ENCODE peak calls at places on chromosomes 11 and 22, in six cellular contexts. J is aorta, E is right cardiac atrium, Z is heart right ventricle, Q is fibroblast of lung, O is IMR-90. D is an unnamed sample.

GRCh38 chr11:27672836-27673464 is 27.3 kb downstream of the BDNF start:
- DNase-seq in J (no peak), Q (peak), O (peak), E (no peak), Z (no peak), D (no peak)

GRCh38 chr11:65535102-65535501 is 10.2 kb downstream of the SCYL1 start:
- DNase-seq in O (no peak), J (no peak), Q (no peak), E (no peak), Z (no peak), D (no peak)

GRCh38 chr11:94583213-94583884 is 16.2 kb downstream of the PIWIL4 start:
- DNase-seq in E (no peak), Q (no peak), J (no peak), O (no peak), Z (no peak), D (no peak)

GRCh38 chr22:33451851-33452469 is 393.8 kb upstream of the SYN3 start:
- DNase-seq in J (no peak), Z (no peak), O (peak), E (no peak), Q (no peak), D (no peak)

GRCh38 chr22:40451230-40451629 is 80.8 kb downstream of the SGSM3 start:
- DNase-seq in O (no peak), E (no peak), Q (no peak), J (no peak), Z (no peak), D (no peak)

GRCh38 chr11:73431431-73431830 is 55.2 kb downstream of the RELT start:
- DNase-seq in Z (no peak), Q (no peak), E (no peak), O (peak), J (no peak), D (no peak)

GRCh38 chr11:65109231-65110198 is 2.2 kb upstream of the TM7SF2 start:
- DNase-seq in E (peak), J (no peak), Z (no peak), O (no peak), Q (no peak), D (no peak)

GRCh38 chr11:59216654-59217640 is 4.2 kb upstream of the MPEG1 start:
- DNase-seq in O (peak), Z (peak), E (no peak), J (no peak), Q (peak), D (peak)

GRCh38 chr22:20444325-20444724 is 6.7 kb upstream of the SCARF2 start:
- DNase-seq in E (no peak), J (peak), Z (no peak), O (no peak), Q (no peak), D (no peak)

GRCh38 chr11:61090982-61091372 is 11.3 kb upstream of the CD5 start:
- DNase-seq in J (no peak), Q (no peak), O (no peak), E (no peak), Z (no peak), D (no peak)

GRCh38 chr11:121452609-121453150 is at the start of gene SORL1-AS1:
- DNase-seq in E (no peak), Q (no peak), J (no peak), O (peak), Z (no peak), D (no peak)

GRCh38 chr11:73221451-73221850 is 3.4 kb downstream of the P2RY2 start:
- DNase-seq in Q (no peak), J (no peak), O (no peak), E (no peak), Z (no peak), D (no peak)

GRCh38 chr22:22926359-22927195 is 39.0 kb downstream of the IGLL5 start:
- DNase-seq in Q (no peak), E (peak), O (no peak), J (no peak), Z (no peak), D (no peak)

GRCh38 chr11:103359221-103359620 is 250.0 kb downstream of the DYNC2H1 start:
- DNase-seq in Z (no peak), E (no peak), J (no peak), O (peak), Q (no peak), D (no peak)

GRCh38 chr11:119236891-119237290 is 30.8 kb downstream of the CBL start:
- DNase-seq in O (peak), E (no peak), Q (peak), Z (no peak), J (no peak), D (no peak)

GRCh38 chr11:117907276-117908110 is 21.7 kb downstream of the TMPRSS13 start:
- DNase-seq in Z (peak), J (peak), O (peak), Q (peak), E (peak), D (peak)

GRCh38 chr11:132114185-132114584 is 743.8 kb downstream of the NTM start:
- DNase-seq in J (no peak), O (peak), Z (peak), Q (no peak), E (peak), D (no peak)

GRCh38 chr22:49972163-49973017 is 11.8 kb downstream of the PIM3 start:
- DNase-seq in Q (no peak), Z (peak), E (peak), J (peak), O (no peak), D (peak)
- H3K27ac ChIP-seq in Q (no peak), Z (no peak), E (no peak), J (no peak), O (no peak), D (peak)

DNA sequence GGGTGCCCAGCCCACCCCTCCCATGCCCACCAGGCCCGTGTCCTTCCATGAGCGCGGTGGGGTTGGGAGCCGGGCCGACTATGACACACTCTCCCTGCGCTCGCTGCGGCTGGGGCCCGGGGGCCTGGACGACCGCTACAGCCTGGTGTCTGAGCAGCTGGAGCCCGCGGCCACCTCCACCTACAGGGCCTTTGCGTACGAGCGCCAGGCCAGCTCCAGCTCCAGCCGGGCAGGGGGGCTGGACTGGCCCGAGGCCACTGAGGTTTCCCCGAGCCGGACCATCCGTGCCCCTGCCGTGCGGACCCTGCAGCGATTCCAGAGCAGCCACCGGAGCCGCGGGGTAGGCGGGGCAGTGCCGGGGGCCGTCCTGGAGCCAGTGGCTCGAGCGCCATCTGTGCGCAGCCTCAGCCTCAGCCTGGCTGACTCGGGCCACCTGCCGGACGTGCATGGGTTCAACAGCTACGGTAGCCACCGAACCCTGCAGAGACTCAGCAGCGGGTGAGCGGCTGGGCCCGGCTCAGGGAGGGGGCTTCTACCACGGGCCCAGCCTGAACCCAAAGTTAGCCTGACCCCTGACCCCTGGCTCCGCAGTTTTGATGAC is 3.0 kb downstream of the PKP3 start:
- DNase-seq in O (peak), Z (peak), J (peak), E (peak), Q (peak), D (peak)
- H3K4me3 ChIP-seq in O (peak), Z (peak), J (no peak), E (no peak), Q (peak), D (peak)

GRCh38 chr22:26718488-26718887 is 61.1 kb downstream of the MIAT start:
- DNase-seq in J (no peak), E (no peak), O (no peak), Q (no peak), Z (no peak), D (no peak)

GRCh38 chr22:26722159-26722558 is 64.8 kb downstream of the MIAT start:
- DNase-seq in O (peak), J (no peak), Q (no peak), E (no peak), Z (no peak), D (no peak)

GRCh38 chr22:26715392-26715939 is 58.1 kb downstream of the MIAT start:
- DNase-seq in Z (no peak), Q (no peak), E (no peak), J (no peak), O (no peak), D (no peak)

GRCh38 chr22:26714971-26715370 is 57.6 kb downstream of the MIAT start:
- DNase-seq in Q (no peak), J (no peak), O (no peak), E (no peak), Z (no peak), D (no peak)

GRCh38 chr22:26718905-26719304 is 61.5 kb downstream of the MIAT start:
- DNase-seq in J (no peak), E (no peak), O (peak), Z (no peak), Q (peak), D (no peak)
- H3K27ac ChIP-seq in J (no peak), E (no peak), O (no peak), Z (no peak), Q (peak), D (no peak)

GRCh38 chr22:28484662-28485061 is 195.0 kb downstream of the TTC28 start:
- DNase-seq in Q (no peak), J (no peak), E (no peak), O (no peak), Z (no peak), D (no peak)
- H3K4me3 ChIP-seq in Q (no peak), J (no peak), E (no peak), O (no peak), Z (no peak), D (no peak)

DNA sequence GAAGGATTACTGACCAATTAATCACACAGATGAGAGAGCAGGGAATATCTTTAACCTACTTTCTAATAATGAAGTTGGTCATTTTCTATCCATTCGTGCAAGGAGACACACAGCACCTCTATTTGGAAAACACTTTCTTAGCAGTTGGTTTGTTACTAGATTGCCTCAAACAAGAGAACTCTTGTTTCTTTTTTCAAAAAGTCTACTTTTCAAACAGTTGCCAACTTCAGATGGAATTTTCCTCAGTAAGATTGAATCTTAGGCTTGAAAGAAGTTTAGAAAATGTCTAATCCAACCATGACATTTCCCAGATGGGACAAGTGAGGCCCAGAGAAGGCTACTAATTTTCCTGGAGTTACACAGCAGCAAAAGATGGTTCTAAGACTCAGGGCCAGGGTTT is 42.4 kb upstream of the SMTN start:
- DNase-seq in Q (no peak), Z (no peak), O (no peak), E (no peak), J (no peak), D (no peak)
- H3K27ac ChIP-seq in Q (no peak), Z (no peak), O (peak), E (peak), J (peak), D (peak)

GRCh38 chr11:1864831-1865665 is 12.2 kb downstream of the LSP1 start:
- DNase-seq in E (peak), Z (no peak), J (peak), Q (no peak), O (no peak), D (peak)
- H3K4me3 ChIP-seq in E (no peak), Z (peak), J (no peak), Q (peak), O (no peak), D (peak)

GRCh38 chr11:665062-665706 is 28.1 kb downstream of the DRD4 start:
- DNase-seq in Q (peak), Z (no peak), E (no peak), J (no peak), O (no peak), D (no peak)
- H3K27ac ChIP-seq in Q (peak), Z (no peak), E (no peak), J (no peak), O (peak), D (peak)

DNA sequence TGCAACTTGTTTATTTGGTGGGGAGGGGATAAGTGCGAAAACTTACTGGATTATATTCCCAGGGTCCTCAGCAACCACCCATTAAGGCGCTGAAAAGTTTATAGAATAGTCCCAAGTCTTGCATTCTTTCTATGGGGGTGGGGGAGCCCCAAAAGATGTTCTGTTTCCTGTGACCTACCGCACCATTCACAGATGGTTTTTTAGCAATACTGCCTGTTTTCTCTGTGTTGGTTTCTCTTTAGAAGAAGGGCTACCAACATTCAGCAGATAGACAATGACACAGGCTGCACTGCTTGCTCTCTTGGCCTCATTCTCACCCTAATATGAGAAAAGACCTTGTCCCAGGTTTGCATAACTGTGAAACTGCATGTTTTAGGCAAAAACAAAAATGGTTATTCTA is 86.5 kb downstream of the FAM76B start:
- DNase-seq in Q (no peak), J (no peak), O (no peak), Z (no peak), E (no peak), D (no peak)
- H3K4me3 ChIP-seq in Q (no peak), J (no peak), O (no peak), Z (no peak), E (no peak), D (no peak)

GRCh38 chr22:27638329-27639179 is 163.0 kb downstream of the MN1 start:
- DNase-seq in Z (no peak), Q (no peak), O (no peak), J (peak), E (no peak), D (no peak)

GRCh38 chr22:27644566-27644965 is 157.0 kb downstream of the MN1 start:
- DNase-seq in J (peak), Z (no peak), O (no peak), E (no peak), Q (no peak), D (no peak)

GRCh38 chr22:27642104-27642800 is 159.3 kb downstream of the MN1 start:
- DNase-seq in J (peak), O (no peak), E (peak), Z (no peak), Q (no peak), D (no peak)

GRCh38 chr22:27639180-27640086 is 162.1 kb downstream of the MN1 start:
- DNase-seq in Q (no peak), O (no peak), J (peak), E (no peak), Z (peak), D (no peak)

DNA sequence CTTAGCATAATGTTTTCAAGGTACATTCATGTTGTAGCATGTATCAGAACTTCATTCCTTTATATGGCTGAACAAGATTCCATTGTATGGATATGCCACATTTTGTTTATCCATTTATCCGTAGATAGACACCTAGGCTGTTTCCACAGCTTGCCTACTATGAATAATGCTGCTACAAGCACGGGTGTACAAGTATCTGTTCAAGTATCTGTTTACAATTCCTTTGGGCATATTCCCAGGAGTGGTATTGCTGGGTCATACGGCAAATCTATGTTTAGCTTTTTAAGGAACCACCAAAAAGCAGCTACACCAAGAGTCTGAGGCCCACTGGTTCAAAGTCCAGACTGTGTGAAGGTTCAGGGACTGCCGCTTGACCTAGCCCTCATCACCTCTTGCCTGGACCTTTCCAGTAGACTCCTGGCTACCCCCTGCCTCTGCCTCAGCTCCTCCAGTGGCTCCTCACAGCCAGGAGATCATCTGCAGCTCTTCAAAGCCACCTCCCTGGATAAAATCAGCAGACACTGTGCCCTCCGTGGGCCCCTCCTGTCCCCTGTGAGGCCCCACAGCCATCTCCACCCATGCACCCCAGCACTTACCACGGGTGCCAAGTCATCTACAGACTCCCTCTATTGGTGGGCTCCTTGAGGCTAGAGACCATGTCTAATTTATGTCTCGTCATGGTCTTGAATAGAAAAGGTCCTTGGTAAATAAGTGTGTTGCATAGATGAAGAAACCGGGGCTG is 160.3 kb downstream of the MN1 start:
- DNase-seq in Q (no peak), Z (no peak), E (no peak), O (peak), J (peak), D (no peak)
- H3K27ac ChIP-seq in Q (no peak), Z (no peak), E (peak), O (no peak), J (no peak), D (no peak)

D was measured in uterus.